ENCODE peak calls at places on chromosomes 13 and 19, in eight cellular contexts. Z is GDM1, E is endothelial cell, P is stomach, M is HT-29, R is ascending aorta, X is H9, S is gastrocnemius medialis. U is an unnamed sample.

GRCh38 chr19:19533826-19534225 is 4.2 kb upstream of the CILP2 start:
- DNase-seq in Z (no peak), E (no peak), P (no peak), M (no peak), R (no peak), X (no peak), S (no peak), U (no peak)

GRCh38 chr19:46015080-46015960 is 7.5 kb downstream of the PGLYRP1 start:
- DNase-seq in Z (no peak), E (peak; percentile 50), P (peak; percentile 90), M (peak; percentile 94), R (peak; percentile 16), X (peak; percentile 94), S (no peak), U (no peak)

GRCh38 chr19:12801466-12802266 is at the start of the genes PRDX2 and THSD8:
- DNase-seq in Z (no peak), E (peak; percentile 69), P (peak; percentile 87), M (peak; percentile 78), R (no peak), X (peak; percentile 77), S (no peak), U (no peak)

GRCh38 chr13:48782429-48782840 is 128.7 kb downstream of the CYSLTR2 start:
- DNase-seq in Z (no peak), E (no peak), P (no peak), M (no peak), R (no peak), X (no peak), S (no peak), U (no peak)

GRCh38 chr13:22135446-22135845 is 464.6 kb downstream of the FGF9 start:
- DNase-seq in Z (no peak), E (no peak), P (no peak), M (no peak), R (no peak), X (no peak), S (no peak), U (no peak)

GRCh38 chr19:501646-502045 is 5.4 kb downstream of the MADCAM1 start:
- DNase-seq in Z (no peak), E (no peak), P (no peak), M (no peak), R (no peak), X (peak; percentile 27), S (no peak), U (no peak)

GRCh38 chr19:41255171-41255570 is 9.0 kb upstream of the HNRNPUL1 start:
- DNase-seq in Z (no peak), E (no peak), P (no peak), M (no peak), R (no peak), X (no peak), S (no peak), U (no peak)

GRCh38 chr13:78192721-78193120 is 274.1 kb upstream of the EDNRB start:
- DNase-seq in Z (no peak), E (no peak), P (no peak), M (no peak), R (no peak), X (no peak), S (no peak), U (no peak)

GRCh38 chr13:65830411-65831172 is 1399.5 kb downstream of the PCDH9 start:
- DNase-seq in Z (no peak), E (no peak), P (no peak), M (no peak), R (no peak), X (no peak), S (no peak), U (no peak)

GRCh38 chr13:66831317-66831716 is 398.8 kb downstream of the PCDH9 start:
- DNase-seq in Z (no peak), E (no peak), P (no peak), M (no peak), R (no peak), X (no peak), S (no peak), U (no peak)

GRCh38 chr13:83692800-83693199 is 189.5 kb downstream of the SLITRK1 start:
- DNase-seq in Z (no peak), E (no peak), P (no peak), M (no peak), R (no peak), X (no peak), S (no peak), U (no peak)

GRCh38 chr19:3507371-3508120 is 1.4 kb downstream of the FZR1 start:
- DNase-seq in Z (no peak), E (no peak), P (peak; percentile 35), M (no peak), R (no peak), X (peak; percentile 79), S (no peak), U (no peak)

GRCh38 chr13:49678172-49678914 is 12.9 kb downstream of the EBPL start:
- DNase-seq in Z (no peak), E (no peak), P (no peak), M (no peak), R (no peak), X (no peak), S (no peak), U (no peak)

GRCh38 chr19:2494084-2494446 is 18.1 kb downstream of the GADD45B start:
- DNase-seq in Z (no peak), E (no peak), P (no peak), M (no peak), R (no peak), X (no peak), S (no peak), U (no peak)

GRCh38 chr13:113058129-113058987 is 47.2 kb upstream of the F7 start:
- DNase-seq in Z (no peak), E (no peak), P (no peak), M (no peak), R (no peak), X (no peak), S (no peak), U (no peak)

GRCh38 chr13:29684441-29684840 is 89.0 kb upstream of the SLC7A1 start:
- DNase-seq in Z (no peak), E (no peak), P (no peak), M (no peak), R (no peak), X (no peak), S (no peak), U (no peak)

GRCh38 chr13:36712785-36713184 is 39.0 kb downstream of the SERTM1 start:
- DNase-seq in Z (no peak), E (no peak), P (no peak), M (no peak), R (no peak), X (no peak), S (no peak), U (no peak)

GRCh38 chr19:55567708-55568328 is 12.8 kb downstream of the ZNF579 start:
- DNase-seq in Z (no peak), E (no peak), P (no peak), M (no peak), R (no peak), X (no peak), S (no peak), U (no peak)

GRCh38 chr19:13537454-13537853 is 31.2 kb upstream of the CACNA1A start:
- DNase-seq in Z (no peak), E (no peak), P (no peak), M (no peak), R (no peak), X (peak; percentile 64), S (no peak), U (no peak)

GRCh38 chr19:5624154-5624663 is 1.3 kb downstream of the SAFB start:
- DNase-seq in Z (no peak), E (peak; percentile 7), P (peak; percentile 69), M (peak; percentile 18), R (no peak), X (no peak), S (no peak), U (no peak)

GRCh38 chr13:76455960-76456359 is 430.2 kb downstream of the KCTD12 start:
- DNase-seq in Z (peak; percentile 89), E (no peak), P (no peak), M (no peak), R (no peak), X (no peak), S (no peak), U (no peak)

GRCh38 chr19:18317998-18318800 is 4.7 kb downstream of the LSM4 start:
- DNase-seq in Z (peak; percentile 95), E (peak; percentile 67), P (peak; percentile 60), M (no peak), R (no peak), X (no peak), S (no peak), U (peak; percentile 93)

GRCh38 chr19:40150170-40150569 is 41.1 kb upstream of the MAP3K10 start:
- DNase-seq in Z (no peak), E (no peak), P (no peak), M (no peak), R (no peak), X (no peak), S (no peak), U (no peak)

GRCh38 chr19:55437410-55437809 is 5.7 kb downstream of the SHISA7 start:
- DNase-seq in Z (peak; percentile 41), E (peak; percentile 78), P (peak; percentile 55), M (peak; percentile 92), R (no peak), X (peak; percentile 88), S (no peak), U (no peak)

GRCh38 chr19:56643460-56643763 is 453 bp downstream of the SMIM17 start:
- DNase-seq in Z (no peak), E (no peak), P (no peak), M (no peak), R (no peak), X (no peak), S (no peak), U (no peak)

GRCh38 chr19:8113017-8113416 is 36.4 kb downstream of the FBN3 start:
- DNase-seq in Z (no peak), E (no peak), P (no peak), M (no peak), R (no peak), X (no peak), S (no peak), U (no peak)

GRCh38 chr19:29540128-29540527 is 14.3 kb downstream of the VSTM2B start:
- DNase-seq in Z (no peak), E (no peak), P (no peak), M (no peak), R (no peak), X (peak; percentile 17), S (no peak), U (no peak)

GRCh38 chr19:2952953-2953481 is 8.2 kb upstream of the ZNF77 start:
- DNase-seq in Z (no peak), E (no peak), P (peak; percentile 85), M (peak; percentile 79), R (no peak), X (no peak), S (no peak), U (no peak)

GRCh38 chr19:11506101-11506555 is 489 bp upstream of the ZNF653 start:
- DNase-seq in Z (no peak), E (no peak), P (no peak), M (no peak), R (no peak), X (no peak), S (no peak), U (no peak)